ENCODE peak calls at places on chromosomes 7 and 10, in four cellular contexts. K, R, E and Z are unnamed samples.

GRCh38 chr10:61882621-61883375 is 18.7 kb upstream of the ARID5B start:
- DNase-seq in K (no peak), R (peak; percentile 81), E (no peak), Z (no peak)

GRCh38 chr10:117215079-117215478 is 17.8 kb downstream of the KCNK18 start:
- DNase-seq in K (no peak), R (no peak), E (no peak), Z (no peak)

GRCh38 chr10:14571866-14572507 is 202.7 kb downstream of the FAM107B start:
- DNase-seq in K (peak; percentile 91), R (no peak), E (no peak), Z (no peak)

GRCh38 chr10:60564475-60564874 is 174.8 kb upstream of the ANK3 start:
- DNase-seq in K (no peak), R (no peak), E (no peak), Z (no peak)

GRCh38 chr7:73703985-73704639 is 15.4 kb downstream of the STX1A start:
- DNase-seq in K (peak; percentile 57), R (no peak), E (no peak), Z (peak; percentile 86)

GRCh38 chr10:24929056-24929544 is 23.3 kb downstream of the PRTFDC1 start:
- DNase-seq in K (no peak), R (no peak), E (no peak), Z (no peak)

GRCh38 chr7:92740713-92741126 is 95.7 kb downstream of the CDK6 start:
- DNase-seq in K (no peak), R (no peak), E (no peak), Z (no peak)

GRCh38 chr10:53664620-53665019 is 892.0 kb upstream of the MBL2 start:
- DNase-seq in K (peak; percentile 19), R (no peak), E (no peak), Z (no peak)

GRCh38 chr10:116691544-116692126 is 50.7 kb downstream of the HSPA12A start:
- DNase-seq in K (peak; percentile 54), R (no peak), E (no peak), Z (peak; percentile 73)

GRCh38 chr10:1354776-1355435 is 298.7 kb downstream of the WDR37 start:
- DNase-seq in K (no peak), R (no peak), E (no peak), Z (no peak)

GRCh38 chr7:138833596-138833995 is 35.6 kb upstream of the ATP6V0A4 start:
- DNase-seq in K (no peak), R (no peak), E (no peak), Z (no peak)

GRCh38 chr7:96800824-96801223 is 91.2 kb upstream of the SEM1 start:
- DNase-seq in K (no peak), R (no peak), E (no peak), Z (no peak)

GRCh38 chr7:5218564-5219360 is 28.7 kb downstream of the WIPI2 start:
- DNase-seq in K (no peak), R (no peak), E (no peak), Z (no peak)

GRCh38 chr7:93047514-93048099 is 70.2 kb downstream of the SAMD9 start:
- DNase-seq in K (no peak), R (no peak), E (no peak), Z (no peak)

GRCh38 chr7:28732037-28732869 is 225.9 kb downstream of the TRIL start:
- DNase-seq in K (peak; percentile 18), R (no peak), E (no peak), Z (peak; percentile 18)

GRCh38 chr7:19713676-19714075 is 4.8 kb upstream of the POLR1F start:
- DNase-seq in K (peak; percentile 55), R (peak; percentile 57), E (no peak), Z (peak; percentile 47)

GRCh38 chr7:28761485-28761884 is 196.6 kb downstream of the TRIL start:
- DNase-seq in K (no peak), R (no peak), E (no peak), Z (no peak)

GRCh38 chr7:36366649-36367560 is 22.8 kb upstream of the ANLN start:
- DNase-seq in K (peak; percentile 95), R (peak; percentile 95), E (peak; percentile 74), Z (peak; percentile 94)

GRCh38 chr7:3564231-3564630 is 263.2 kb downstream of the SDK1 start:
- DNase-seq in K (no peak), R (no peak), E (no peak), Z (no peak)

GRCh38 chr7:111091623-111092370 is 870 bp downstream of the LRRN3 start:
- DNase-seq in K (no peak), R (no peak), E (peak; percentile 25), Z (no peak)

GRCh38 chr10:4944751-4945280 is 18.4 kb upstream of the AKR1C1 start:
- DNase-seq in K (no peak), R (no peak), E (no peak), Z (no peak)

GRCh38 chr7:139351027-139351426 is 8.7 kb upstream of the LUC7L2 start:
- DNase-seq in K (no peak), R (no peak), E (no peak), Z (no peak)

GRCh38 chr7:36317276-36317675 is 72.4 kb upstream of the ANLN start:
- DNase-seq in K (no peak), R (no peak), E (no peak), Z (no peak)

GRCh38 chr7:80991654-80992053 is 72.8 kb upstream of the SEMA3C start:
- DNase-seq in K (no peak), R (no peak), E (no peak), Z (no peak)

GRCh38 chr10:114179148-114179547 is at the start of gene TDRD1:
- DNase-seq in K (peak; percentile 26), R (no peak), E (no peak), Z (no peak)

GRCh38 chr10:63114031-63114814 is 18.9 kb upstream of the NRBF2 start:
- DNase-seq in K (peak; percentile 61), R (no peak), E (no peak), Z (peak; percentile 88)

GRCh38 chr7:66886152-66886551 is 34.9 kb upstream of the TMEM248 start:
- DNase-seq in K (no peak), R (no peak), E (no peak), Z (no peak)

GRCh38 chr7:10648289-10648688 is 325.4 kb upstream of the PHF14 start:
- DNase-seq in K (no peak), R (no peak), E (no peak), Z (no peak)

GRCh38 chr10:35372329-35372728 is 36.0 kb downstream of the CCNY start:
- DNase-seq in K (no peak), R (no peak), E (no peak), Z (no peak)

GRCh38 chr10:124035928-124036558 is 57.4 kb downstream of the CHST15 start:
- DNase-seq in K (peak; percentile 15), R (no peak), E (no peak), Z (no peak)

GRCh38 chr7:146126767-146127509 is 10.3 kb downstream of the CNTNAP2 start:
- DNase-seq in K (no peak), R (no peak), E (no peak), Z (no peak)

GRCh38 chr10:11148638-11149037 is 131.0 kb downstream of the CELF2 start:
- DNase-seq in K (no peak), R (no peak), E (no peak), Z (no peak)

GRCh38 chr10:93403741-93404354 is 78.3 kb downstream of the MYOF start:
- DNase-seq in K (no peak), R (no peak), E (no peak), Z (no peak)

GRCh38 chr7:24882989-24883631 is 96.9 kb downstream of the OSBPL3 start:
- DNase-seq in K (peak; percentile 30), R (no peak), E (no peak), Z (peak; percentile 61)

GRCh38 chr7:98354511-98355249 is 46.2 kb downstream of the BAIAP2L1 start:
- DNase-seq in K (no peak), R (no peak), E (no peak), Z (no peak)

GRCh38 chr10:17206210-17206709 is 4.8 kb upstream of the TRDMT1 start:
- DNase-seq in K (no peak), R (peak; percentile 70), E (no peak), Z (no peak)

GRCh38 chr10:102644646-102645387 is 538 bp downstream of the TRIM8 start:
- DNase-seq in K (peak; percentile 93), R (peak; percentile 86), E (peak; percentile 15), Z (peak; percentile 85)

GRCh38 chr10:13741438-13741837 is 154.7 kb downstream of the PRPF18 start:
- DNase-seq in K (no peak), R (no peak), E (no peak), Z (no peak)